ENCODE peak calls at places on chromosome 3, in seven cellular contexts. One of them, this sample, is unnamed.

GRCh38 chr3:54986294-54986693 is 58.4 kb upstream of the LRTM1 start:
- DNase-seq in activated CD4-positive, CD25-positive, alpha-beta regulatory T cell treated with anti-CD3 and anti-CD28 coated beads, Interleukin-2, amount 50 U/mL, for 72 hours: no peak
- DNase-seq in H7: no peak
- DNase-seq in stimulated activated CD8-positive, alpha-beta memory T cell treated with anti-CD3 and anti-CD28 coated beads, Interleukin-4, amount 100 ng/mL, for 4 hours: no peak
- DNase-seq in T-helper 1 cell: no peak
- DNase-seq in renal cortical epithelial cell: no peak
- DNase-seq in activated T-cell treated with anti-CD3 and anti-CD28 coated beads for 1 hour: no peak
- DNase-seq in this sample: no peak

GRCh38 chr3:12868039-12869024 is 27.0 kb upstream of the RPL32 start:
- DNase-seq in renal cortical epithelial cell: peak
- DNase-seq in T-helper 1 cell: peak
- DNase-seq in H7: peak
- DNase-seq in activated T-cell treated with anti-CD3 and anti-CD28 coated beads for 1 hour: peak
- DNase-seq in activated CD4-positive, CD25-positive, alpha-beta regulatory T cell treated with anti-CD3 and anti-CD28 coated beads, Interleukin-2, amount 50 U/mL, for 72 hours: peak
- DNase-seq in stimulated activated CD8-positive, alpha-beta memory T cell treated with anti-CD3 and anti-CD28 coated beads, Interleukin-4, amount 100 ng/mL, for 4 hours: no peak
- DNase-seq in this sample: peak

GRCh38 chr3:156509209-156510174 is 45.4 kb downstream of the SSR3 start:
- DNase-seq in activated CD4-positive, CD25-positive, alpha-beta regulatory T cell treated with anti-CD3 and anti-CD28 coated beads, Interleukin-2, amount 50 U/mL, for 72 hours: no peak
- DNase-seq in stimulated activated CD8-positive, alpha-beta memory T cell treated with anti-CD3 and anti-CD28 coated beads, Interleukin-4, amount 100 ng/mL, for 4 hours: no peak
- DNase-seq in activated T-cell treated with anti-CD3 and anti-CD28 coated beads for 1 hour: no peak
- DNase-seq in T-helper 1 cell: peak
- DNase-seq in H7: peak
- DNase-seq in renal cortical epithelial cell: peak
- DNase-seq in this sample: no peak

GRCh38 chr3:52299815-52300611 is 12.4 kb downstream of the GLYCTK start:
- DNase-seq in renal cortical epithelial cell: no peak
- DNase-seq in stimulated activated CD8-positive, alpha-beta memory T cell treated with anti-CD3 and anti-CD28 coated beads, Interleukin-4, amount 100 ng/mL, for 4 hours: no peak
- DNase-seq in H7: peak
- DNase-seq in activated T-cell treated with anti-CD3 and anti-CD28 coated beads for 1 hour: no peak
- DNase-seq in T-helper 1 cell: no peak
- DNase-seq in activated CD4-positive, CD25-positive, alpha-beta regulatory T cell treated with anti-CD3 and anti-CD28 coated beads, Interleukin-2, amount 50 U/mL, for 72 hours: no peak
- DNase-seq in this sample: peak

GRCh38 chr3:183532620-183533409 is 22.7 kb downstream of the KLHL6 start:
- DNase-seq in T-helper 1 cell: no peak
- DNase-seq in activated CD4-positive, CD25-positive, alpha-beta regulatory T cell treated with anti-CD3 and anti-CD28 coated beads, Interleukin-2, amount 50 U/mL, for 72 hours: no peak
- DNase-seq in stimulated activated CD8-positive, alpha-beta memory T cell treated with anti-CD3 and anti-CD28 coated beads, Interleukin-4, amount 100 ng/mL, for 4 hours: no peak
- DNase-seq in H7: peak
- DNase-seq in activated T-cell treated with anti-CD3 and anti-CD28 coated beads for 1 hour: no peak
- DNase-seq in renal cortical epithelial cell: no peak
- DNase-seq in this sample: no peak

GRCh38 chr3:63562323-63562722 is 90.2 kb upstream of the SNTN start:
- DNase-seq in renal cortical epithelial cell: no peak
- DNase-seq in activated T-cell treated with anti-CD3 and anti-CD28 coated beads for 1 hour: no peak
- DNase-seq in stimulated activated CD8-positive, alpha-beta memory T cell treated with anti-CD3 and anti-CD28 coated beads, Interleukin-4, amount 100 ng/mL, for 4 hours: no peak
- DNase-seq in H7: no peak
- DNase-seq in activated CD4-positive, CD25-positive, alpha-beta regulatory T cell treated with anti-CD3 and anti-CD28 coated beads, Interleukin-2, amount 50 U/mL, for 72 hours: no peak
- DNase-seq in T-helper 1 cell: no peak
- DNase-seq in this sample: no peak

GRCh38 chr3:145939431-145939830 is 221.6 kb downstream of the PLOD2 start:
- DNase-seq in activated CD4-positive, CD25-positive, alpha-beta regulatory T cell treated with anti-CD3 and anti-CD28 coated beads, Interleukin-2, amount 50 U/mL, for 72 hours: no peak
- DNase-seq in activated T-cell treated with anti-CD3 and anti-CD28 coated beads for 1 hour: no peak
- DNase-seq in T-helper 1 cell: no peak
- DNase-seq in stimulated activated CD8-positive, alpha-beta memory T cell treated with anti-CD3 and anti-CD28 coated beads, Interleukin-4, amount 100 ng/mL, for 4 hours: no peak
- DNase-seq in renal cortical epithelial cell: peak
- DNase-seq in H7: no peak
- DNase-seq in this sample: no peak

GRCh38 chr3:2354702-2355101 is 256.0 kb downstream of the CNTN4 start:
- DNase-seq in H7: peak
- DNase-seq in T-helper 1 cell: no peak
- DNase-seq in activated CD4-positive, CD25-positive, alpha-beta regulatory T cell treated with anti-CD3 and anti-CD28 coated beads, Interleukin-2, amount 50 U/mL, for 72 hours: no peak
- DNase-seq in stimulated activated CD8-positive, alpha-beta memory T cell treated with anti-CD3 and anti-CD28 coated beads, Interleukin-4, amount 100 ng/mL, for 4 hours: no peak
- DNase-seq in activated T-cell treated with anti-CD3 and anti-CD28 coated beads for 1 hour: no peak
- DNase-seq in renal cortical epithelial cell: peak
- DNase-seq in this sample: peak

GRCh38 chr3:58564456-58565160 is 12.6 kb downstream of the FAM107A start:
- DNase-seq in H7: no peak
- DNase-seq in renal cortical epithelial cell: peak
- DNase-seq in activated T-cell treated with anti-CD3 and anti-CD28 coated beads for 1 hour: no peak
- DNase-seq in T-helper 1 cell: no peak
- DNase-seq in activated CD4-positive, CD25-positive, alpha-beta regulatory T cell treated with anti-CD3 and anti-CD28 coated beads, Interleukin-2, amount 50 U/mL, for 72 hours: no peak
- DNase-seq in stimulated activated CD8-positive, alpha-beta memory T cell treated with anti-CD3 and anti-CD28 coated beads, Interleukin-4, amount 100 ng/mL, for 4 hours: no peak
- DNase-seq in this sample: peak

GRCh38 chr3:171323934-171324535 is 136.2 kb downstream of the TNIK start:
- DNase-seq in T-helper 1 cell: no peak
- DNase-seq in activated CD4-positive, CD25-positive, alpha-beta regulatory T cell treated with anti-CD3 and anti-CD28 coated beads, Interleukin-2, amount 50 U/mL, for 72 hours: no peak
- DNase-seq in activated T-cell treated with anti-CD3 and anti-CD28 coated beads for 1 hour: no peak
- DNase-seq in renal cortical epithelial cell: no peak
- DNase-seq in H7: no peak
- DNase-seq in stimulated activated CD8-positive, alpha-beta memory T cell treated with anti-CD3 and anti-CD28 coated beads, Interleukin-4, amount 100 ng/mL, for 4 hours: no peak
- DNase-seq in this sample: no peak

GRCh38 chr3:9183811-9184463 is 65.5 kb downstream of the SRGAP3 start:
- DNase-seq in T-helper 1 cell: no peak
- DNase-seq in renal cortical epithelial cell: no peak
- DNase-seq in H7: peak
- DNase-seq in activated CD4-positive, CD25-positive, alpha-beta regulatory T cell treated with anti-CD3 and anti-CD28 coated beads, Interleukin-2, amount 50 U/mL, for 72 hours: no peak
- DNase-seq in stimulated activated CD8-positive, alpha-beta memory T cell treated with anti-CD3 and anti-CD28 coated beads, Interleukin-4, amount 100 ng/mL, for 4 hours: no peak
- DNase-seq in activated T-cell treated with anti-CD3 and anti-CD28 coated beads for 1 hour: no peak
- DNase-seq in this sample: no peak

GRCh38 chr3:54434761-54435160 is 312.4 kb downstream of the CACNA2D3 start:
- DNase-seq in stimulated activated CD8-positive, alpha-beta memory T cell treated with anti-CD3 and anti-CD28 coated beads, Interleukin-4, amount 100 ng/mL, for 4 hours: no peak
- DNase-seq in T-helper 1 cell: no peak
- DNase-seq in activated CD4-positive, CD25-positive, alpha-beta regulatory T cell treated with anti-CD3 and anti-CD28 coated beads, Interleukin-2, amount 50 U/mL, for 72 hours: no peak
- DNase-seq in activated T-cell treated with anti-CD3 and anti-CD28 coated beads for 1 hour: no peak
- DNase-seq in H7: no peak
- DNase-seq in renal cortical epithelial cell: no peak
- DNase-seq in this sample: no peak

GRCh38 chr3:175146258-175146657 is 287.1 kb downstream of the NAALADL2 start:
- DNase-seq in activated T-cell treated with anti-CD3 and anti-CD28 coated beads for 1 hour: no peak
- DNase-seq in activated CD4-positive, CD25-positive, alpha-beta regulatory T cell treated with anti-CD3 and anti-CD28 coated beads, Interleukin-2, amount 50 U/mL, for 72 hours: no peak
- DNase-seq in renal cortical epithelial cell: peak
- DNase-seq in stimulated activated CD8-positive, alpha-beta memory T cell treated with anti-CD3 and anti-CD28 coated beads, Interleukin-4, amount 100 ng/mL, for 4 hours: no peak
- DNase-seq in T-helper 1 cell: no peak
- DNase-seq in H7: no peak
- DNase-seq in this sample: no peak

GRCh38 chr3:113218011-113218678 is 6.8 kb downstream of the BOC start:
- DNase-seq in stimulated activated CD8-positive, alpha-beta memory T cell treated with anti-CD3 and anti-CD28 coated beads, Interleukin-4, amount 100 ng/mL, for 4 hours: no peak
- DNase-seq in activated CD4-positive, CD25-positive, alpha-beta regulatory T cell treated with anti-CD3 and anti-CD28 coated beads, Interleukin-2, amount 50 U/mL, for 72 hours: no peak
- DNase-seq in renal cortical epithelial cell: no peak
- DNase-seq in H7: no peak
- DNase-seq in T-helper 1 cell: no peak
- DNase-seq in activated T-cell treated with anti-CD3 and anti-CD28 coated beads for 1 hour: no peak
- DNase-seq in this sample: no peak

GRCh38 chr3:124132813-124133212 is 140.9 kb upstream of the ROPN1 start:
- DNase-seq in activated T-cell treated with anti-CD3 and anti-CD28 coated beads for 1 hour: no peak
- DNase-seq in activated CD4-positive, CD25-positive, alpha-beta regulatory T cell treated with anti-CD3 and anti-CD28 coated beads, Interleukin-2, amount 50 U/mL, for 72 hours: no peak
- DNase-seq in T-helper 1 cell: no peak
- DNase-seq in H7: no peak
- DNase-seq in stimulated activated CD8-positive, alpha-beta memory T cell treated with anti-CD3 and anti-CD28 coated beads, Interleukin-4, amount 100 ng/mL, for 4 hours: no peak
- DNase-seq in renal cortical epithelial cell: no peak
- DNase-seq in this sample: no peak

GRCh38 chr3:26437678-26438077 is 184.9 kb upstream of the LRRC3B start:
- DNase-seq in stimulated activated CD8-positive, alpha-beta memory T cell treated with anti-CD3 and anti-CD28 coated beads, Interleukin-4, amount 100 ng/mL, for 4 hours: no peak
- DNase-seq in activated T-cell treated with anti-CD3 and anti-CD28 coated beads for 1 hour: no peak
- DNase-seq in renal cortical epithelial cell: peak
- DNase-seq in T-helper 1 cell: no peak
- DNase-seq in activated CD4-positive, CD25-positive, alpha-beta regulatory T cell treated with anti-CD3 and anti-CD28 coated beads, Interleukin-2, amount 50 U/mL, for 72 hours: no peak
- DNase-seq in H7: no peak
- DNase-seq in this sample: peak

GRCh38 chr3:125163739-125164601 is 48.6 kb downstream of the SLC12A8 start:
- DNase-seq in T-helper 1 cell: no peak
- DNase-seq in stimulated activated CD8-positive, alpha-beta memory T cell treated with anti-CD3 and anti-CD28 coated beads, Interleukin-4, amount 100 ng/mL, for 4 hours: no peak
- DNase-seq in renal cortical epithelial cell: no peak
- DNase-seq in H7: peak
- DNase-seq in activated CD4-positive, CD25-positive, alpha-beta regulatory T cell treated with anti-CD3 and anti-CD28 coated beads, Interleukin-2, amount 50 U/mL, for 72 hours: no peak
- DNase-seq in activated T-cell treated with anti-CD3 and anti-CD28 coated beads for 1 hour: no peak
- DNase-seq in this sample: no peak

GRCh38 chr3:11350374-11350773 is 78.2 kb downstream of the ATG7 start:
- DNase-seq in T-helper 1 cell: no peak
- DNase-seq in renal cortical epithelial cell: peak
- DNase-seq in activated CD4-positive, CD25-positive, alpha-beta regulatory T cell treated with anti-CD3 and anti-CD28 coated beads, Interleukin-2, amount 50 U/mL, for 72 hours: no peak
- DNase-seq in activated T-cell treated with anti-CD3 and anti-CD28 coated beads for 1 hour: no peak
- DNase-seq in H7: no peak
- DNase-seq in stimulated activated CD8-positive, alpha-beta memory T cell treated with anti-CD3 and anti-CD28 coated beads, Interleukin-4, amount 100 ng/mL, for 4 hours: no peak
- DNase-seq in this sample: no peak

GRCh38 chr3:67239362-67239761 is 241.3 kb downstream of the KBTBD8 start:
- DNase-seq in stimulated activated CD8-positive, alpha-beta memory T cell treated with anti-CD3 and anti-CD28 coated beads, Interleukin-4, amount 100 ng/mL, for 4 hours: no peak
- DNase-seq in activated CD4-positive, CD25-positive, alpha-beta regulatory T cell treated with anti-CD3 and anti-CD28 coated beads, Interleukin-2, amount 50 U/mL, for 72 hours: no peak
- DNase-seq in renal cortical epithelial cell: no peak
- DNase-seq in T-helper 1 cell: no peak
- DNase-seq in H7: no peak
- DNase-seq in activated T-cell treated with anti-CD3 and anti-CD28 coated beads for 1 hour: no peak
- DNase-seq in this sample: no peak